ENCODE peak calls at places on chromosomes 6 and 20, in four cellular contexts. One of them, this sample, is unnamed.

GRCh38 chr20:1489764-1490436 is 1.3 kb downstream of the SIRPB2 start:
- DNase-seq in uterus: no peak
- DNase-seq in C1 segment of cervical spinal cord: no peak
- DNase-seq in mesothelial cell of epicardium: no peak
- DNase-seq in this sample: peak

GRCh38 chr6:54681987-54682386 is 164.6 kb upstream of the FAM83B start:
- DNase-seq in uterus: no peak
- DNase-seq in C1 segment of cervical spinal cord: no peak
- DNase-seq in mesothelial cell of epicardium: no peak
- DNase-seq in this sample: no peak

GRCh38 chr6:138044458-138044857 is 62.8 kb downstream of the PERP start:
- DNase-seq in uterus: no peak
- DNase-seq in C1 segment of cervical spinal cord: no peak
- DNase-seq in mesothelial cell of epicardium: no peak
- DNase-seq in this sample: no peak

GRCh38 chr6:127813682-127814027 is 87.2 kb downstream of the THEMIS start:
- DNase-seq in uterus: no peak
- DNase-seq in C1 segment of cervical spinal cord: no peak
- DNase-seq in mesothelial cell of epicardium: no peak
- DNase-seq in this sample: no peak

GRCh38 chr20:46350201-46350985 is 42.1 kb upstream of the CDH22 start:
- DNase-seq in uterus: no peak
- DNase-seq in C1 segment of cervical spinal cord: peak
- DNase-seq in mesothelial cell of epicardium: no peak
- DNase-seq in this sample: no peak

GRCh38 chr6:11766056-11766455 is 12.5 kb downstream of the ADTRP start:
- DNase-seq in uterus: no peak
- DNase-seq in C1 segment of cervical spinal cord: no peak
- DNase-seq in mesothelial cell of epicardium: no peak
- DNase-seq in this sample: no peak

GRCh38 chr20:10671221-10671849 is 2.5 kb downstream of the JAG1 start:
- DNase-seq in uterus: peak
- DNase-seq in C1 segment of cervical spinal cord: peak
- DNase-seq in mesothelial cell of epicardium: peak
- DNase-seq in this sample: peak

GRCh38 chr6:43185391-43185790 is 3.4 kb downstream of the CUL9 start:
- DNase-seq in uterus: no peak
- DNase-seq in C1 segment of cervical spinal cord: no peak
- DNase-seq in mesothelial cell of epicardium: no peak
- DNase-seq in this sample: no peak

GRCh38 chr6:149895702-149896310 is 2.1 kb downstream of the RAET1E start:
- DNase-seq in uterus: no peak
- DNase-seq in C1 segment of cervical spinal cord: no peak
- DNase-seq in mesothelial cell of epicardium: no peak
- DNase-seq in this sample: peak

GRCh38 chr20:10828221-10828620 is 154.4 kb upstream of the JAG1 start:
- DNase-seq in uterus: no peak
- DNase-seq in C1 segment of cervical spinal cord: no peak
- DNase-seq in mesothelial cell of epicardium: no peak
- DNase-seq in this sample: no peak

GRCh38 chr6:43817192-43817591 is 47.2 kb downstream of the VEGFA start:
- DNase-seq in uterus: no peak
- DNase-seq in C1 segment of cervical spinal cord: no peak
- DNase-seq in mesothelial cell of epicardium: no peak
- DNase-seq in this sample: no peak

GRCh38 chr20:41572010-41572572 is 46.1 kb downstream of the CHD6 start:
- DNase-seq in uterus: no peak
- DNase-seq in C1 segment of cervical spinal cord: no peak
- DNase-seq in mesothelial cell of epicardium: no peak
- DNase-seq in this sample: no peak

GRCh38 chr6:36998723-36999466 is 6.6 kb upstream of the FGD2 start:
- DNase-seq in uterus: no peak
- DNase-seq in C1 segment of cervical spinal cord: peak
- DNase-seq in mesothelial cell of epicardium: no peak
- DNase-seq in this sample: no peak

GRCh38 chr6:43428874-43429273 is 1.5 kb downstream of the ABCC10 start:
- DNase-seq in uterus: no peak
- DNase-seq in C1 segment of cervical spinal cord: no peak
- DNase-seq in mesothelial cell of epicardium: no peak
- DNase-seq in this sample: no peak

GRCh38 chr6:55919909-55920308 is 44.5 kb upstream of the BMP5 start:
- DNase-seq in uterus: no peak
- DNase-seq in C1 segment of cervical spinal cord: no peak
- DNase-seq in mesothelial cell of epicardium: no peak
- DNase-seq in this sample: no peak

This sample was measured in tibial artery.